ENCODE peak calls at places on chromosome 7, in ten cellular contexts. W is stomach, I is GM12878, E is transverse colon, O is uterus, A is sigmoid colon, N is suprapubic skin, Y is thyroid gland, H is HepG2, S is heart left ventricle. R is an unnamed sample. For H3K36me3, the result is how much of the 10 kb centered on the place peaks cover.

GRCh38 chr7:140646931-140647647 is 6.5 kb upstream of the DENND2A start:
- DNase-seq in W (no peak), I (no peak), E (peak), O (peak), A (peak), N (peak), Y (peak), H (peak), S (no peak), R (no peak)

GRCh38 chr7:86453454-86453853 is 190.3 kb upstream of the GRM3 start:
- DNase-seq in W (no peak), I (no peak), E (no peak), O (no peak), A (no peak), N (no peak), Y (no peak), H (no peak), S (no peak), R (no peak)

GRCh38 chr7:41573017-41573416 is 129.9 kb downstream of the INHBA start:
- DNase-seq in W (no peak), I (no peak), E (no peak), O (no peak), A (no peak), N (no peak), Y (no peak), H (no peak), S (no peak), R (no peak)

GRCh38 chr7:113197274-113197673 is 78.9 kb upstream of the SMIM30 start:
- DNase-seq in W (no peak), I (no peak), E (no peak), O (no peak), A (no peak), N (no peak), Y (no peak), H (no peak), S (no peak), R (no peak)

GRCh38 chr7:22173884-22174573 is 182.9 kb downstream of the RAPGEF5 start:
- DNase-seq in W (no peak), I (peak), E (no peak), O (no peak), A (no peak), N (no peak), Y (no peak), H (no peak), S (no peak), R (no peak)

GRCh38 chr7:80136276-80137045 is 1.8 kb downstream of the GNAI1 start:
- DNase-seq in W (no peak), I (no peak), E (no peak), O (no peak), A (no peak), N (no peak), Y (no peak), H (no peak), S (no peak), R (no peak)

GRCh38 chr7:143387156-143387975 is 6.2 kb downstream of the ZYX start:
- DNase-seq in W (no peak), I (no peak), E (no peak), O (no peak), A (peak), N (no peak), Y (no peak), H (no peak), S (no peak), R (no peak)

GRCh38 chr7:142349670-142350405 is 92.0 kb upstream of the PRSS58 start:
- DNase-seq in W (no peak), I (no peak), E (no peak), O (no peak), A (no peak), N (no peak), Y (no peak), H (no peak), S (no peak), R (no peak)

GRCh38 chr7:378551-379455 is 88.8 kb downstream of the FOXL3 start:
- DNase-seq in W (peak), I (no peak), E (peak), O (peak), A (peak), N (peak), Y (no peak), H (no peak), S (peak), R (peak)

GRCh38 chr7:55493416-55493815 is 78.9 kb downstream of the VOPP1 start:
- DNase-seq in W (no peak), I (no peak), E (no peak), O (no peak), A (no peak), N (no peak), Y (no peak), H (no peak), S (no peak), R (no peak)

GRCh38 chr7:13945670-13946069 is 43.8 kb downstream of the ETV1 start:
- DNase-seq in W (no peak), I (no peak), E (no peak), O (peak), A (no peak), N (no peak), Y (peak), H (no peak), S (no peak), R (no peak)

GRCh38 chr7:27689045-27689877 is 26.6 kb upstream of the HIBADH start:
- DNase-seq in W (no peak), I (no peak), E (peak), O (no peak), A (no peak), N (no peak), Y (no peak), H (peak), S (no peak), R (no peak)

GRCh38 chr7:22153427-22154106 is 203.4 kb downstream of the RAPGEF5 start:
- DNase-seq in W (no peak), I (no peak), E (no peak), O (no peak), A (no peak), N (no peak), Y (no peak), H (no peak), S (no peak), R (no peak)

GRCh38 chr7:22630069-22630468 is 96.9 kb upstream of the IL6 start:
- DNase-seq in W (no peak), I (no peak), E (no peak), O (no peak), A (no peak), N (no peak), Y (no peak), H (no peak), S (no peak), R (no peak)

GRCh38 chr7:141731476-141732149 is 6.5 kb upstream of the SSBP1 start:
- DNase-seq in W (no peak), I (no peak), E (no peak), O (no peak), A (no peak), N (no peak), Y (peak), H (no peak), S (no peak), R (no peak)

GRCh38 chr7:100539436-100540006 is 518 bp downstream of the AGFG2 start:
- DNase-seq in W (no peak), I (no peak), E (no peak), O (no peak), A (no peak), N (no peak), Y (no peak), H (no peak), S (no peak), R (no peak)

GRCh38 chr7:116924741-116925140 is 28.6 kb upstream of the ST7 start:
- DNase-seq in W (no peak), I (no peak), E (no peak), O (no peak), A (no peak), N (no peak), Y (no peak), H (no peak), S (no peak), R (no peak)

GRCh38 chr7:28685291-28685659 is 272.9 kb downstream of the TRIL start:
- DNase-seq in W (no peak), I (no peak), E (peak), O (peak), A (peak), N (no peak), Y (peak), H (no peak), S (peak), R (no peak)

GRCh38 chr7:132336797-132337196 is 239.5 kb downstream of the PLXNA4 start:
- DNase-seq in W (no peak), I (no peak), E (peak), O (no peak), A (no peak), N (no peak), Y (no peak), H (no peak), S (no peak), R (no peak)

GRCh38 chr7:130903358-130903974 is 169.5 kb upstream of the KLF14 start:
- DNase-seq in W (no peak), I (no peak), E (no peak), O (no peak), A (no peak), N (no peak), Y (no peak), H (no peak), S (no peak), R (peak)

GRCh38 chr7:102029616-102030015 is 212.2 kb downstream of the CUX1 start:
- DNase-seq in W (no peak), I (no peak), E (no peak), O (no peak), A (no peak), N (no peak), Y (no peak), H (no peak), S (no peak), R (no peak)

GRCh38 chr7:56028942-56029630 is 22.2 kb downstream of the PSPH start:
- DNase-seq in W (no peak), I (no peak), E (no peak), O (no peak), A (no peak), N (no peak), Y (no peak), H (peak), S (no peak), R (no peak)

GRCh38 chr7:107167483-107168232 is 1.1 kb upstream of the HBP1 start:
- DNase-seq in W (peak), I (no peak), E (no peak), O (no peak), A (no peak), N (peak), Y (peak), H (peak), S (no peak), R (no peak)

GRCh38 chr7:32427769-32428291 is 62.4 kb downstream of the LSM5 start:
- DNase-seq in W (peak), I (no peak), E (peak), O (peak), A (no peak), N (no peak), Y (peak), H (peak), S (peak), R (peak)

GRCh38 chr7:31102151-31102972 is 50.3 kb downstream of the ADCYAP1R1 start:
- DNase-seq in W (peak), I (no peak), E (no peak), O (no peak), A (no peak), N (peak), Y (no peak), H (no peak), S (no peak), R (peak)

GRCh38 chr7:31101544-31101943 is 49.4 kb downstream of the ADCYAP1R1 start:
- DNase-seq in W (no peak), I (no peak), E (no peak), O (no peak), A (no peak), N (peak), Y (no peak), H (no peak), S (no peak), R (no peak)

GRCh38 chr7:31099451-31100444 is 47.6 kb downstream of the ADCYAP1R1 start:
- DNase-seq in W (peak), I (no peak), E (no peak), O (no peak), A (peak), N (peak), Y (no peak), H (no peak), S (no peak), R (peak)

GRCh38 chr7:31100445-31100844 is 48.3 kb downstream of the ADCYAP1R1 start:
- DNase-seq in W (no peak), I (no peak), E (no peak), O (no peak), A (no peak), N (no peak), Y (no peak), H (no peak), S (no peak), R (no peak)

DNA sequence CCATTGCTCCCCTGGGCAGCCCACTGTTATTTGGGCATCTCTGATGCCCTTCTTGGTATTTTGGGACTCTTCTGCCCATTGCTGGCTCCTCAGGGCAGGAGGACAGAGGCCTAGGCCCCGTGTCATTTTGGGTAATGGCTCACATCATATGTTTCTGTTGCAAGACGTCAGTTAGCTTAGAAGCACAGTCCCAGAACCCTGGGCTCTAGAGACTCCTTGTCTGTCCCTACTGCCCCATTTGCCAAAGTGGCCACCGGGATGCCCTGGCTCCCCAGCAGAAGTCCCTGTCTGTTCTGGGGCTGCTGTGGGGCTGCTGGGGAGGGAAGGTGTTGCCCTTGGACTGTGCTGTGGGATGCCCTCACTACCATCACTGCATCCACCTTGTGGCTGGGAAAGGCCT is 48.8 kb downstream of the ADCYAP1R1 start:
- DNase-seq in W (peak), I (no peak), E (no peak), O (no peak), A (peak), N (peak), Y (no peak), H (no peak), S (no peak), R (peak)
- TF ChIP-seq POLR2A in W (no peak), I (no peak), E (no peak), O (no peak), A (no peak), N (no peak), Y (no peak), H (no peak), S (no peak), R (no peak)

DNA sequence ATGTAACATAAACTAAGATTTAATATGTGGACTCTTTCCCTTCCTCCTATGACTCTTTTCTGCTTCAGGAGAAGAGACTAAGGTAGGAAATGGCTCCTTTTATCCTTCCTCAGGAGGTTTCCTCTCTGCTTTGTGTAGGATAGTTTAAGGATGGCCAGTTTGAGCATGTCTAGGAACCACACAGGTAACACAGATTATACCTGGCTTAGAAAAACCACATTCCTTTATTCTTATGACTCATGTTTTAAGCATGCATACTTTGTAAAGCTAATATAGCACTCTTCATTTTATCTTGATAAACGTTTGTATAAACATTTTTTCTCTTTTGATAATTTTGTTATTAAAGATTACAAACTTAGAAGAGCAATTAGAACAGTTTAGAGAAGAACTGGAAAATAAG is 57.8 kb downstream of the CYP51A1 start:
- DNase-seq in W (no peak), I (no peak), E (no peak), O (no peak), A (no peak), N (no peak), Y (no peak), H (no peak), S (no peak), R (no peak)
- H3K36me3 ChIP-seq in W (half or more), I (under half), E (under half), O (under half), A (under half), N (half or more), Y (under half), H (under half), S (under half), R (half or more)

DNA sequence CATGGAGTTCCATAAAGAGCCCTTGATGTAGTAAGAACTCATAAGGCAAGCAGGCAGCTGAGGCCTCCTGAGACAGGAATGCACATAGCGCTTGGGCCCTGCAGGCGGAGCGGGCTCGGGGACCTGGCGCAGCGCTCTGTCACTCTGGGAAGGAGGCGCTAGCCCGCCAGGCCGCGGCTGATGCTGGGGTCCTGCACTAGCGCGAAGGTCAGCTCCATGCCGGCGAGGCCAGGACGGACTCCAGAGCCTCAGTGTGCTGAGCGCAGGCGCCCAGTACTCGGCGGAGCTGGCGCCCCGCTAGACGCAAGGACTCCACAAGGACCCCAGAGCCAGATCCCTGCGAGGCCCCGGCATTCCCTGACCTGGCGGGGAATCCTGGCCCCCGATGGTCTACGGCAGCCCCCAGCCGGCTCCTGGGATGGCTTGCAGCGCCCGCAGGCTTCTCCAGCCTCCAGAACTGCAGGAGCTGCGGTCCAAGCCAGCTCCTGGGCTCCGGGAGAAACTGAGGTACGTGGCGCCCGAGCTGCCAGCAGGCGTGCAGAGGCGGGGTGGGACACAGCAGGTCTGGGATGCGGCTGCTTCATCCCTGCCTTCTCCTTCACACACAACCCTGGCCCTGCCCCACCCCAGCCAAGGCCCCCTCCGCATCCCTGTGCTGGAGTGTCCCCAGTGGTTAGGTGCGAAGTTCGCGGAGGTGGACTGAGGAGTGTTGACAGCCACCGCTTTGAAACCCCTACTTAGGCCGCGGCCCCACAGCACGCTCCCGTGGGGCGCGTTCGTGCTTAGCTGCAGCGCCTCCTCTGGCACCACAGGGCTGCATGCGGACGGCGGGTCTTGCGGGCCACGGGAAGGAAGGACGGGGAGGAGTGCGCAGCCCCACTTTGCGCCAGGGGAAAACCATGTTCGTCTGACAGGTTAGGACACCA is 761.5 kb upstream of the POM121L12 start:
- DNase-seq in W (no peak), I (no peak), E (no peak), O (peak), A (no peak), N (no peak), Y (peak), H (no peak), S (peak), R (peak)
- TF ChIP-seq CTCF in W (no peak), I (no peak), E (no peak), O (no peak), A (no peak), N (no peak), Y (no peak), H (no peak), S (no peak), R (no peak)

GRCh38 chr7:74173866-74174605 is at the start of gene EIF4H:
- DNase-seq in W (peak), I (peak), E (peak), O (peak), A (peak), N (peak), Y (peak), H (peak), S (peak), R (peak)

GRCh38 chr7:74173491-74173865 is 678 bp upstream of the EIF4H start:
- DNase-seq in W (no peak), I (no peak), E (no peak), O (no peak), A (no peak), N (no peak), Y (no peak), H (no peak), S (no peak), R (no peak)

GRCh38 chr7:74175270-74175803 is 1.2 kb downstream of the EIF4H start:
- DNase-seq in W (no peak), I (no peak), E (no peak), O (no peak), A (no peak), N (no peak), Y (no peak), H (no peak), S (no peak), R (no peak)

GRCh38 chr7:74173074-74173473 is 1.1 kb upstream of the EIF4H start:
- DNase-seq in W (peak), I (no peak), E (peak), O (no peak), A (no peak), N (no peak), Y (peak), H (peak), S (no peak), R (no peak)

DNA sequence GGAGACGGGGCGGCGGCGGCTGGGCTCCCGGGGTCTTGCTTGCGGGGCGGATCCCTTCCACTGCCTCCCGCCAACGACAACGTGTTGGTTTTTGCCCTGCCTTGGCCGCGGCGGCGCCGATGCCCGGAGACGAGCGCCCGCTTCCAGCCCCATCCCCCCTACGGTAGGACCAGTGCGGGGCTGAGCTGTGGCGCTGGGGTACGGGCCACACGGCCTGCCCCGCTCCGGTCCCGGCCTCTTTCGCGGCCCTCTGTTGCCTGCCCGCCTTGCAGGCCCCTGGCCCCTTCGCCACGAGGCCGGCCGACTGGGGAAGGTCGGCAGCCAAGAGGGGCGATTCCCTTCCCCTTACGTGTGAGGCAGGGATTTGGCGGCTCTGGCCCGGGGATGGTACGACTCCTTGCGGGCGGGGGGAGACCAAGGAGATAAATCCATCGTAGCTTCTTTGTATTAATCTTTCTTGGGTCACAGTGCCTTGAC is 488 bp downstream of the EIF4H start:
- DNase-seq in W (peak), I (no peak), E (peak), O (peak), A (peak), N (peak), Y (peak), H (peak), S (peak), R (no peak)
- TF ChIP-seq POLR2A in W (no peak), I (no peak), E (no peak), O (no peak), A (no peak), N (no peak), Y (no peak), H (no peak), S (no peak), R (peak)

DNA sequence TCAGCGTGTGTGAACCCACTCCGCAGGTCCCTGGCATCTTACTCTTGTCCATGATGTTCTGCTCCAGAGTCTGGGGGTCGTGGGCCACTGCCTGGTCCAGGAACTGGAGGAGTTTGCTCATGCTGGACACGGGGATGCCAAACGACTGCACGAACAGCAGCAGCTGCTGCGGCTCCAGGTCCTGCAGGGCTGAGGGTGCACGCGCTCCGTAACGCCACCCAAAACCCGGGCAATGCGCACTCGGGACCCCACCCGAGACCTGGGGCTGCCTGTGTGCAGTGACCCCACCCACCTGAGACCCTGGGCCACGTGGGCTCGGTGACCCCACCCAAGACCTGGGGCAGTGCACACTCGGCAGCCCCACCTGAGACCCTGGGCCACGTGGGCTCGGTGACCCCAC is 22.0 kb upstream of the MICALL2 start:
- DNase-seq in W (no peak), I (no peak), E (no peak), O (no peak), A (no peak), N (no peak), Y (no peak), H (no peak), S (no peak), R (no peak)
- H3K36me3 ChIP-seq in W (half or more), I (under half), E (under half), O (under half), A (half or more), N (half or more), Y (half or more), H (under half), S (under half), R (half or more)

R was measured in upper lobe of left lung.